ENCODE peak calls at places on chromosomes 3 and 15, in eight cellular contexts. J is natural killer cell; R is stimulated activated CD4-positive, alpha-beta T cell treated with anti-CD3 and anti-CD28 coated beads, Interleukin-1b, Interleukin-23, amount 100 ng/mL, for 1 hour; T is GM04504; A is renal cortical epithelial cell; C is HT-29; L is stimulated activated CD8-positive, alpha-beta memory T cell treated with anti-CD3 and anti-CD28 coated beads, Interleukin-7, amount 100 ng/mL, for 1 hour; Y is MM.1S. K is an unnamed sample.

GRCh38 chr3:175108012-175108411 is 248.9 kb downstream of the NAALADL2 start:
- DNase-seq in J (no peak), L (no peak), R (no peak), Y (no peak), A (no peak), T (no peak), C (no peak), K (no peak)

GRCh38 chr3:179732661-179733348 is 80.0 kb downstream of the USP13 start:
- DNase-seq in C (no peak), J (no peak), T (no peak), Y (no peak), A (no peak), R (no peak), L (no peak), K (no peak)

GRCh38 chr3:157156844-157157635 is 2.9 kb downstream of the CCNL1 start:
- DNase-seq in R (no peak), Y (peak), C (peak), L (no peak), A (peak), T (no peak), J (no peak), K (no peak)

GRCh38 chr15:33031324-33031736 is 163.2 kb downstream of the FMN1 start:
- DNase-seq in A (peak), C (no peak), L (no peak), R (no peak), Y (no peak), J (no peak), T (peak), K (no peak)

GRCh38 chr3:13884851-13885703 is 5.2 kb upstream of the WNT7A start:
- DNase-seq in C (peak), A (peak), J (no peak), R (peak), L (no peak), T (no peak), Y (peak), K (no peak)

GRCh38 chr15:66614456-66615174 is 48.8 kb upstream of the LCTL start:
- DNase-seq in T (no peak), A (no peak), C (no peak), L (no peak), R (no peak), J (no peak), Y (no peak), K (no peak)

GRCh38 chr3:156642750-156643728 is 31.4 kb upstream of the TIPARP start:
- DNase-seq in L (no peak), A (no peak), R (no peak), T (no peak), Y (no peak), J (no peak), C (no peak), K (no peak)

GRCh38 chr3:30294241-30294667 is 312.1 kb upstream of the TGFBR2 start:
- DNase-seq in L (no peak), Y (no peak), A (no peak), R (no peak), C (no peak), T (no peak), J (no peak), K (no peak)

GRCh38 chr3:195854628-195855300 is 43.0 kb upstream of the MUC4 start:
- DNase-seq in J (no peak), R (no peak), A (no peak), C (no peak), L (no peak), T (no peak), Y (no peak), K (no peak)

GRCh38 chr3:8441969-8442559 is 59.6 kb upstream of the LMCD1 start:
- DNase-seq in C (peak), R (no peak), J (no peak), T (no peak), L (no peak), A (peak), Y (no peak), K (peak)

GRCh38 chr15:43792761-43793493 is 807 bp downstream of the SERF2 start:
- DNase-seq in J (peak), A (peak), Y (no peak), L (no peak), C (peak), T (no peak), R (no peak), K (no peak)

K was measured in AG09319.